ENCODE peak calls at places on chromosomes 7 and 10, in five cellular contexts. I is neuronal stem cell, E is H9, P is IMR-90, A is mesenchymal stem cell. H is an unnamed sample.

GRCh38 chr7:44101966-44102845 is 1.9 kb upstream of the AEBP1 start:
- DNase-seq in I (no peak), E (no peak), P (peak), A (no peak), H (no peak)

GRCh38 chr7:96311967-96312366 is 9.9 kb downstream of the SLC25A13 start:
- DNase-seq in I (no peak), E (no peak), P (peak), A (peak), H (no peak)

GRCh38 chr7:39560398-39560797 is 5.8 kb upstream of the YAE1 start:
- DNase-seq in I (no peak), E (no peak), P (no peak), A (no peak), H (no peak)

GRCh38 chr7:65477326-65477725 is 103.7 kb downstream of the ZNF92 start:
- DNase-seq in I (no peak), E (peak), P (peak), A (no peak), H (no peak)

GRCh38 chr10:86723009-86723408 is 33.4 kb upstream of the BMPR1A start:
- DNase-seq in I (no peak), E (no peak), P (no peak), A (no peak), H (no peak)

GRCh38 chr10:57696641-57697040 is 571.1 kb downstream of the IPMK start:
- DNase-seq in I (no peak), E (no peak), P (peak), A (peak), H (peak)

GRCh38 chr10:23493711-23494110 is 54.8 kb downstream of the OTUD1 start:
- DNase-seq in I (no peak), E (no peak), P (no peak), A (no peak), H (no peak)

GRCh38 chr10:79406683-79407396 is 38.6 kb downstream of the ZCCHC24 start:
- DNase-seq in I (no peak), E (no peak), P (no peak), A (no peak), H (no peak)

GRCh38 chr10:101938316-101939272 is 95.0 kb upstream of the KCNIP2 start:
- DNase-seq in I (no peak), E (no peak), P (peak), A (peak), H (peak)

GRCh38 chr10:15363031-15363430 is 8.1 kb downstream of the FAM171A1 start:
- DNase-seq in I (no peak), E (no peak), P (peak), A (peak), H (no peak)

GRCh38 chr7:38169862-38170261 is 8.2 kb upstream of the STARD3NL start:
- DNase-seq in I (no peak), E (no peak), P (peak), A (peak), H (peak)

GRCh38 chr7:18610331-18610948 is 114.9 kb downstream of the HDAC9 start:
- DNase-seq in I (peak), E (peak), P (peak), A (peak), H (peak)

DNA sequence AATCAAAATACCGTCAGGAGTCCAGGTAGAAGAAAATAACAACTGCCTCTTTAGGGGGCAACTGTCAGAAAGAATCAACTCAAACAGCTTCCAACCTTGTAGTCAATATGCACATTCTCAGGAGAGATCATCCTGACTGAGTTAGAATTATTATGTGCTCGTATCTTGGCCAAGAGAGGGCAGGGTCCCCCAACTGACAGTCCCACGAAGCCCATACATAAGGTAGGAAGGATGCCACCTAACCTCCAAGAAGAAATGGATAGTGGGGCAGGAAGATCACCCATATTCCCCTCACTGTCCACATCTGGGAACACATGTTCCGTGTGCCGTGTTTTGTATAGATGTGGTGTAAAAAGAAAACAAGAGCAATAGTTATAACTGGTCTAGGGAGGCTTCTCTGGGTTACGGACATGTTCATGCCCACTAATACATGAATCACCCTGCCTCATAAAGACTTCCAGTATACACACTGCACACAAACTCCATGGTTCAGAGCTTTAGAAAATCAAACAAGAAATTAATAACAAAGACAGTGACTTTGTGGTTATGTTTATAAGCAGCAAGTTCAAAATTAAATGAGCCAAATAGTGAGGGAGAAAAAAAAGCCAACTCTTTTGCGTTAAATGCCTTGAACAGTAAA is 295.6 kb downstream of the FGFR2 start:
- DNase-seq in I (no peak), E (no peak), P (no peak), A (no peak), H (no peak)
- H4K91ac ChIP-seq in I (no peak), E (no peak), P (no peak), A (no peak), H (no peak)

DNA sequence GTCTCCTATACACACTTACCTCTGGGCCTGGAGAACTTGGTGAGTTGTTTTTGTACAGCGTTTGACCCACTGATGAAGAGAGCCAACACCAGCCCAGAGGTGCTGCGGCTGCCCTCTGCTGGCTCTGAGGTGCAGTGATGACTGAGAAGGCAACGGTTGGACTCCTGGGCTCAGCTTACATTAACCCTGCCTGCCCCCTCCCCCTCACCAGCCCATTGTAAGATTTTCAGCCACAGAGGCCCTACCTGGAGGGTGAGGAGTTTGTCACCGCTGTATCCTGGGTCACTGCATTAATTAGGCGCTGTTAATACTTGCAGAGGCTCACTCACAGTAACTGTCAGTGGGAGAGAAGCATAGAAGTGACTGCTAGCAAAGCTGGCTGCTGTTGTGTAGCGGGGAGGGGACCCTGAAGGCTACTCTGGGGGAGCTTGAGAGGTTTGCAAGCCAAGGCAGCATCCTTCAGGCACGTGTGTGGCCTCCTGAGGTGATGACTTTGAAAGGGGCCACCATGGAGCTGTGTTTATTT is 18.9 kb upstream of the ANKRD2 start:
- DNase-seq in I (peak), E (peak), P (peak), A (peak), H (peak)
- H3K4me2 ChIP-seq in I (no peak), E (peak), P (no peak), A (no peak), H (no peak)

GRCh38 chr7:138195207-138195606 is 118.9 kb downstream of the AKR1D1 start:
- DNase-seq in I (no peak), E (no peak), P (no peak), A (peak), H (no peak)
- H2BK120ac ChIP-seq in I (no peak), E (no peak), P (no peak), A (peak), H (peak)

DNA sequence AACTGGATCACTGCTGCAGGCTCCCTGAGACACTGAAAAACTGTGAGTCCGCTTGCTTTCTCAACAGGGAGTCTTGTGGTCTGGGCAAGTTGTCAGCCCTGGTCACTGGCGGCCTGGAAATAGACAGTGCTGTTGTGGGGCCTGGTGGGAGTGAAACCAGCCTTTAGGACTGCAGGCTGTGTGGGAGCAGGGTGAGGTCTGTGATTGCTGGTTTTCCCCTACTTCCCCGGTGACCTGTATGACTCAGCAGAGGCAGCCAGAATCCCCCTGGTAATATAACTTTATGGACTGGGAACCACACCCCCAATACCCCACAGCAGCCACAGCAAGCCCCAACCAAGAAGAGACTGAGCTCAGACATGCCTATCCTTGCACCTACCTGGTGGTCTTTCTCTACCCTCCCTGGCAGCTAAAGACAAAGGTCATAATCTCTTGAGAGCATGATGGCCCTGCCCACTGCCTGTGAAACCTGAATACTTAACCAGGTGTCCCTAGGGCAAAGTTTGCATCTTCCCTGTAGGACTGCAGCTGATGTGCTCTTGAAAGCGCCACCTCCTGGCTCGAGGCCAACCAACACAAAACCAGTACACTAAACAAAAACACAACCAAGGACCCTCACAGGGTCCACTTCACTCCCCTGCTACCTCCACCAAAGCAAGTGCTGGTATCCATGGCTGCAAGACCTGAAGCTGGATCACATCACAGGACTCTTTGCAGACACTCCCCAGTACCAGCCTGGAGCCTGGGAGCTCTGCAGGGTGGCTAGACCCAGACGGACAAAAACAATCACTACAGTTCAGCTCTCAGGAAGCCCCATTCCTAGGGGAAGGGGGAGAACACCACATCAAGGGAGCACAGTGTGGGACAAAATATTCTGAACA is 7.2 kb upstream of the ADAM22 start:
- DNase-seq in I (no peak), E (peak), P (no peak), A (peak), H (no peak)
- H4K91ac ChIP-seq in I (no peak), E (no peak), P (no peak), A (no peak), H (no peak)

GRCh38 chr10:28926932-28927331 is 249.6 kb downstream of the BAMBI start:
- DNase-seq in I (no peak), E (no peak), P (no peak), A (no peak), H (no peak)

GRCh38 chr10:28922127-28922526 is 244.8 kb downstream of the BAMBI start:
- DNase-seq in I (no peak), E (peak), P (peak), A (peak), H (no peak)

GRCh38 chr10:28922861-28923260 is 245.5 kb downstream of the BAMBI start:
- DNase-seq in I (no peak), E (no peak), P (no peak), A (no peak), H (no peak)

GRCh38 chr10:28925154-28925663 is 247.9 kb downstream of the BAMBI start:
- DNase-seq in I (no peak), E (peak), P (no peak), A (no peak), H (no peak)

GRCh38 chr10:28924585-28925153 is 247.3 kb downstream of the BAMBI start:
- DNase-seq in I (no peak), E (no peak), P (no peak), A (no peak), H (no peak)
- H3K4me2 ChIP-seq in I (no peak), E (peak), P (no peak), A (no peak), H (no peak)

DNA sequence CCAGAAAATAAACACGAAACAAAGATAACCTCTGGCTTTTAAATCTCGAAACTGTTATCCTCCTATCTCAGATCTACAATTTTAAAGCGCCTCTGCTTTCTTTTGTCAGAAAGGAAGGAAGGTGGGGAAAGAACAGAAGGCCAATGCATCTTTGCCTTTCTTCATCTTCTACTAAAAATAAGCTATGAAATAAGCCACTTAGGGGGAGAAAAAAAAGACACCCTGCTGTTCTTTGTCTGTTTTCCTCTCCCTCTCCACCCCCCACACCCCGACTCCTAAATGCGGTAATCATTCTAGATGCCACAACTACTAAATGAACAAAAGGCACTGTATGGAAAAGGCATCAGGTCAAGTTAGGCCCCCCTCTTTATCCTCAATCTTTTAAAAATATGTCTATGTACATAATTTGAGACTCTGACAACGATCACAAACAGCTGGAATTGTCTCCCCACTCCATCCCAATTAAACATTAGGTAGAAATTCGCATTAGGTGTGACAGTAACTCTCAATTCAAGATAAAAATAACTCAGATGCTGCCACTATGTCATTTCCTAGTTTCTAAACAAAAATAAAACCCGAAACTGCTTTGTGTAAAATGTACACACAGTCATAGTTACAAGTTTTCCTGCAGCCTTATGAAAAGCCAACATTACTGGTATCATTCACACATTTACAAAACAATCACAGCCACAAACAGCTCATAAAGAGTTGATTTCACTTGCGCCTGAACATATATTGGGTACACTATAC is 2.4 kb downstream of the UBE2H start:
- DNase-seq in I (peak), E (no peak), P (no peak), A (peak), H (no peak)
- H2BK120ac ChIP-seq in I (no peak), E (no peak), P (peak), A (no peak), H (peak)

GRCh38 chr7:139561-140243 is 52.7 kb upstream of the FAM20C start:
- DNase-seq in I (no peak), E (no peak), P (no peak), A (no peak), H (no peak)
- H4K91ac ChIP-seq in I (peak), E (no peak), P (no peak), A (no peak), H (no peak)

DNA sequence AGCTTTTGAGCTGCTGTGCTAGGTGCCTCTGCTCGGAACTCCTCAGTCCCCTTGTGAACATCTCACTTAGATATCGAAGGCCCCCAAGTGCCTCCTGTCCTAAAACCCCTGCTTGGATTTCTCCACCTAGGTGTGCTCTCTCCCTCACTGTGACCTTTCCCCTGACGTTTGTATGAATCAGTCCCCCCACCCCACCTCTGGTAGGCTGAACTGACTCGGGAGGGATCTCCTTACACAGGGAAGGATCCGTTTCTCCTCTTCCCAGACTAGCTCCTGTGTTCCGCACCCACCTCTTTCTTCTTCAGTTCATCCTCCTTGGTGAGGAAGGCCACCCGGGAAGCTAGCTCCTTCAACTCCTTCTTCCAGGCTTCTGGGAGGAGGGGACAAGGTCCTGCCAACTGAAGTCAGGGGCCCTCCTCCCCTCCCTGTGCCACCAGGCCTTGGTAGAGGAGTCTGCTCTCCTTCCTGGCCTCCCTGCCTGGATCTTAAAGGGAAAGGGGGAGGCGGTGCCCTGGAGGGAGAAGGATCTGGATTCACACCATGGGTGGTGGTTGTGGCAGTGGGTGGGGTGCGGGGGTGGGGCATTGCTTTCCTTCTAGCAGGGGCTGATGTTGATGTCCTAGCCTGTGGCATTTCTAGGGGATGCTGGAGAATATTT is 6.8 kb downstream of the TBATA start:
- DNase-seq in I (no peak), E (no peak), P (no peak), A (no peak), H (no peak)
- H3K4me2 ChIP-seq in I (no peak), E (no peak), P (no peak), A (no peak), H (no peak)